ENCODE peak calls at places on chromosome 17, in eight cellular contexts. T, G, J, M, Q, Y, R and P are unnamed samples.

GRCh38 chr17:71004413-71004812 is 835.1 kb downstream of the KCNJ2 start:
- DNase-seq in T (no peak), G (no peak), J (no peak), M (no peak), Q (no peak), Y (no peak), R (no peak), P (no peak)

GRCh38 chr17:78817123-78817522 is 23.5 kb downstream of the USP36 start:
- DNase-seq in T (peak), G (no peak), J (no peak), M (peak), Q (peak), Y (peak), R (peak), P (peak)

GRCh38 chr17:64661731-64661980 is 451 bp downstream of the SMURF2 start:
- DNase-seq in T (no peak), G (no peak), J (no peak), M (no peak), Q (no peak), Y (no peak), R (no peak), P (no peak)

GRCh38 chr17:57563968-57564367 is 181.1 kb downstream of the CCDC182 start:
- DNase-seq in T (no peak), G (no peak), J (no peak), M (no peak), Q (no peak), Y (no peak), R (no peak), P (no peak)

GRCh38 chr17:75084039-75084660 is 3.6 kb upstream of the SLC16A5 start:
- DNase-seq in T (peak), G (no peak), J (no peak), M (no peak), Q (no peak), Y (no peak), R (no peak), P (peak)

GRCh38 chr17:69335018-69335417 is 8.1 kb upstream of the ABCA5 start:
- DNase-seq in T (no peak), G (no peak), J (no peak), M (no peak), Q (no peak), Y (no peak), R (no peak), P (no peak)

GRCh38 chr17:62134397-62134796 is 69.3 kb upstream of the MED13 start:
- DNase-seq in T (no peak), G (no peak), J (no peak), M (no peak), Q (no peak), Y (no peak), R (no peak), P (no peak)

GRCh38 chr17:28865946-28866752 is 11.3 kb downstream of the ERAL1 start:
- DNase-seq in T (no peak), G (no peak), J (peak), M (no peak), Q (no peak), Y (no peak), R (no peak), P (no peak)

GRCh38 chr17:78092794-78093324 is 35.7 kb downstream of the TMC6 start:
- DNase-seq in T (no peak), G (no peak), J (no peak), M (no peak), Q (no peak), Y (no peak), R (no peak), P (no peak)

GRCh38 chr17:63598284-63598683 is 2.4 kb upstream of the TACO1 start:
- DNase-seq in T (no peak), G (no peak), J (no peak), M (no peak), Q (no peak), Y (no peak), R (no peak), P (no peak)

GRCh38 chr17:40422990-40423611 is 5.4 kb upstream of the TOP2A start:
- DNase-seq in T (no peak), G (no peak), J (no peak), M (no peak), Q (no peak), Y (no peak), R (no peak), P (no peak)

GRCh38 chr17:41325611-41326010 is 10.1 kb upstream of the KRTAP17-1 start:
- DNase-seq in T (no peak), G (no peak), J (no peak), M (no peak), Q (no peak), Y (no peak), R (no peak), P (no peak)

GRCh38 chr17:10628756-10629155 is 28.4 kb downstream of the MYH3 start:
- DNase-seq in T (no peak), G (no peak), J (no peak), M (no peak), Q (no peak), Y (no peak), R (no peak), P (no peak)

GRCh38 chr17:44304651-44305050 is 3.8 kb upstream of the RUNDC3A start:
- DNase-seq in T (no peak), G (no peak), J (no peak), M (no peak), Q (no peak), Y (no peak), R (no peak), P (no peak)

GRCh38 chr17:77478899-77479298 is 338.1 kb downstream of the SEC14L1 start:
- DNase-seq in T (no peak), G (no peak), J (no peak), M (no peak), Q (no peak), Y (no peak), R (no peak), P (no peak)

GRCh38 chr17:1683489-1683888 is 1.2 kb downstream of the PRPF8 start:
- DNase-seq in T (no peak), G (no peak), J (no peak), M (no peak), Q (no peak), Y (no peak), R (no peak), P (no peak)

GRCh38 chr17:11979795-11980194 is 17.5 kb downstream of the ZNF18 start:
- DNase-seq in T (no peak), G (no peak), J (no peak), M (no peak), Q (no peak), Y (no peak), R (no peak), P (no peak)

GRCh38 chr17:18187226-18187625 is 3.6 kb downstream of the ALKBH5 start:
- DNase-seq in T (no peak), G (no peak), J (no peak), M (no peak), Q (no peak), Y (no peak), R (no peak), P (no peak)